ENCODE peak calls at places on chromosomes 13 and 19, in six cellular contexts. One of them, this sample, is unnamed.

GRCh38 chr13:20945952-20946383 is 43.4 kb upstream of the XPO4 start:
- DNase-seq in neural crest cell: no peak
- DNase-seq in GM20000: no peak
- DNase-seq in activated B cell treated with CpG ODN at 0.5 μM for 24 hours: no peak
- DNase-seq in gastrocnemius medialis: no peak
- DNase-seq in AG04450: no peak
- DNase-seq in this sample: no peak

GRCh38 chr19:46537136-46538097 is 41.8 kb upstream of the PNMA8B start:
- DNase-seq in activated B cell treated with CpG ODN at 0.5 μM for 24 hours: peak; percentile 57
- DNase-seq in gastrocnemius medialis: no peak
- DNase-seq in neural crest cell: peak; percentile 74
- DNase-seq in GM20000: peak; percentile 54
- DNase-seq in AG04450: no peak
- DNase-seq in this sample: peak; percentile 71

GRCh38 chr19:17794412-17794730 is 567 bp upstream of the B3GNT3 start:
- DNase-seq in gastrocnemius medialis: no peak
- DNase-seq in neural crest cell: no peak
- DNase-seq in activated B cell treated with CpG ODN at 0.5 μM for 24 hours: no peak
- DNase-seq in GM20000: no peak
- DNase-seq in AG04450: no peak
- DNase-seq in this sample: no peak

GRCh38 chr13:100040196-100040595 is 48.7 kb upstream of the PCCA start:
- DNase-seq in GM20000: no peak
- DNase-seq in AG04450: no peak
- DNase-seq in gastrocnemius medialis: no peak
- DNase-seq in neural crest cell: no peak
- DNase-seq in activated B cell treated with CpG ODN at 0.5 μM for 24 hours: no peak
- DNase-seq in this sample: no peak

GRCh38 chr19:33818426-33818825 is 21.8 kb downstream of the KCTD15 start:
- DNase-seq in activated B cell treated with CpG ODN at 0.5 μM for 24 hours: no peak
- DNase-seq in GM20000: peak; percentile 3
- DNase-seq in neural crest cell: no peak
- DNase-seq in AG04450: no peak
- DNase-seq in gastrocnemius medialis: no peak
- DNase-seq in this sample: no peak

GRCh38 chr19:47540748-47541147 is 25.9 kb upstream of the NAPA start:
- DNase-seq in AG04450: peak; percentile 11
- DNase-seq in gastrocnemius medialis: no peak
- DNase-seq in neural crest cell: no peak
- DNase-seq in GM20000: peak; percentile 55
- DNase-seq in activated B cell treated with CpG ODN at 0.5 μM for 24 hours: no peak
- DNase-seq in this sample: no peak

GRCh38 chr13:21657538-21657937 is 13.3 kb upstream of the FGF9 start:
- DNase-seq in GM20000: no peak
- DNase-seq in gastrocnemius medialis: no peak
- DNase-seq in AG04450: peak; percentile 50
- DNase-seq in activated B cell treated with CpG ODN at 0.5 μM for 24 hours: no peak
- DNase-seq in neural crest cell: no peak
- DNase-seq in this sample: no peak

GRCh38 chr19:16143399-16144215 is at the start of gene HSH2D:
- DNase-seq in AG04450: no peak
- DNase-seq in neural crest cell: no peak
- DNase-seq in activated B cell treated with CpG ODN at 0.5 μM for 24 hours: peak; percentile 82
- DNase-seq in GM20000: peak; percentile 77
- DNase-seq in gastrocnemius medialis: no peak
- DNase-seq in this sample: no peak

GRCh38 chr19:15239337-15239949 is 7.2 kb upstream of the EPHX3 start:
- DNase-seq in GM20000: no peak
- DNase-seq in gastrocnemius medialis: no peak
- DNase-seq in activated B cell treated with CpG ODN at 0.5 μM for 24 hours: no peak
- DNase-seq in AG04450: no peak
- DNase-seq in neural crest cell: no peak
- DNase-seq in this sample: no peak

GRCh38 chr19:16836115-16836905 is 7.1 kb downstream of the SIN3B start:
- DNase-seq in AG04450: no peak
- DNase-seq in activated B cell treated with CpG ODN at 0.5 μM for 24 hours: peak; percentile 29
- DNase-seq in gastrocnemius medialis: no peak
- DNase-seq in neural crest cell: no peak
- DNase-seq in GM20000: peak; percentile 76
- DNase-seq in this sample: no peak

GRCh38 chr19:54164369-54165068 is 5.0 kb upstream of the LENG1 start:
- DNase-seq in activated B cell treated with CpG ODN at 0.5 μM for 24 hours: no peak
- DNase-seq in AG04450: no peak
- DNase-seq in gastrocnemius medialis: no peak
- DNase-seq in GM20000: no peak
- DNase-seq in neural crest cell: peak; percentile 44
- DNase-seq in this sample: peak; percentile 52

GRCh38 chr13:43831088-43831487 is 44.3 kb upstream of the ENOX1 start:
- DNase-seq in gastrocnemius medialis: no peak
- DNase-seq in neural crest cell: no peak
- DNase-seq in AG04450: no peak
- DNase-seq in activated B cell treated with CpG ODN at 0.5 μM for 24 hours: no peak
- DNase-seq in GM20000: no peak
- DNase-seq in this sample: no peak

GRCh38 chr13:85266331-85266730 is 532.9 kb downstream of the SLITRK6 start:
- DNase-seq in AG04450: no peak
- DNase-seq in neural crest cell: no peak
- DNase-seq in GM20000: no peak
- DNase-seq in gastrocnemius medialis: no peak
- DNase-seq in activated B cell treated with CpG ODN at 0.5 μM for 24 hours: no peak
- DNase-seq in this sample: no peak

GRCh38 chr13:69319659-69320058 is 788.0 kb upstream of the ATXN8OS start:
- DNase-seq in GM20000: no peak
- DNase-seq in gastrocnemius medialis: no peak
- DNase-seq in neural crest cell: no peak
- DNase-seq in activated B cell treated with CpG ODN at 0.5 μM for 24 hours: no peak
- DNase-seq in AG04450: no peak
- DNase-seq in this sample: no peak

GRCh38 chr13:109789262-109789661 is 2.9 kb upstream of the IRS2 start:
- DNase-seq in GM20000: no peak
- DNase-seq in activated B cell treated with CpG ODN at 0.5 μM for 24 hours: no peak
- DNase-seq in AG04450: no peak
- DNase-seq in gastrocnemius medialis: no peak
- DNase-seq in neural crest cell: no peak
- DNase-seq in this sample: no peak

GRCh38 chr19:45733160-45733810 is at the start of gene MEIOSIN:
- DNase-seq in GM20000: no peak
- DNase-seq in neural crest cell: no peak
- DNase-seq in gastrocnemius medialis: no peak
- DNase-seq in AG04450: no peak
- DNase-seq in activated B cell treated with CpG ODN at 0.5 μM for 24 hours: no peak
- DNase-seq in this sample: no peak

GRCh38 chr19:1814833-1815604 is 2.9 kb upstream of the ATP8B3 start:
- DNase-seq in GM20000: no peak
- DNase-seq in activated B cell treated with CpG ODN at 0.5 μM for 24 hours: no peak
- DNase-seq in AG04450: no peak
- DNase-seq in neural crest cell: no peak
- DNase-seq in gastrocnemius medialis: no peak
- DNase-seq in this sample: no peak

GRCh38 chr19:39415111-39416046 is 2.9 kb downstream of the PLEKHG2 start:
- DNase-seq in gastrocnemius medialis: no peak
- DNase-seq in AG04450: no peak
- DNase-seq in neural crest cell: no peak
- DNase-seq in activated B cell treated with CpG ODN at 0.5 μM for 24 hours: no peak
- DNase-seq in GM20000: no peak
- DNase-seq in this sample: no peak
- TF ChIP-seq CTCF in gastrocnemius medialis: no peak
- TF ChIP-seq CTCF in AG04450: peak; percentile 4
- TF ChIP-seq CTCF in neural crest cell: no peak
- TF ChIP-seq CTCF in activated B cell treated with CpG ODN at 0.5 μM for 24 hours: no peak
- TF ChIP-seq CTCF in GM20000: no peak
- TF ChIP-seq CTCF in this sample: no peak

DNA sequence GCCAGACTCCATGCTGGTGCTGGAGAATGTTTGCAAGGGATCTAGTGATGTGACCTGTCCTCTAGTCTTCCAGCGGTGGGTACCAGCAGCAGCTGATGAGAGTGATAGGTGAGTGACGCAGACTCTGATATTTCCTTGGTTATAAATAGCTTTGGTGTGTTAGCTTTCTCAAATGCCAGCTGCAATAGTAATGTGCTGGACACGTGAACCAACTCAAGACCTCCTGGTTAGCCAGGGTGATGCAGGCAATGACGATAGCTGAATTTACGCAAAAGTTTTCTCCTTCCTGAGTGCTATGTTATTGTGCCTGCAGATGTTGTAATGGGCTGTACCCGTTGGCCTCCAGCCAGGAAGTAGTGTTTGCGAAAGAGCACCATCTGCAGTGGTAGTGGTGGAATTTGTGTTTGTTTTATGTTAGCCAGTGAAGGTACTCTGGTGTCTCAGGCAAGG is 129.5 kb downstream of the CYSLTR2 start:
- DNase-seq in gastrocnemius medialis: peak; percentile 30
- DNase-seq in AG04450: peak; percentile 99
- DNase-seq in activated B cell treated with CpG ODN at 0.5 μM for 24 hours: no peak
- DNase-seq in neural crest cell: no peak
- DNase-seq in GM20000: no peak
- DNase-seq in this sample: no peak
- TF ChIP-seq CTCF in gastrocnemius medialis: no peak
- TF ChIP-seq CTCF in AG04450: peak; percentile 15
- TF ChIP-seq CTCF in activated B cell treated with CpG ODN at 0.5 μM for 24 hours: no peak
- TF ChIP-seq CTCF in neural crest cell: no peak
- TF ChIP-seq CTCF in GM20000: no peak
- TF ChIP-seq CTCF in this sample: no peak

GRCh38 chr13:30928971-30929370 is 3.5 kb upstream of the TEX26 start:
- DNase-seq in neural crest cell: no peak
- DNase-seq in gastrocnemius medialis: no peak
- DNase-seq in GM20000: no peak
- DNase-seq in AG04450: no peak
- DNase-seq in activated B cell treated with CpG ODN at 0.5 μM for 24 hours: no peak
- DNase-seq in this sample: no peak

GRCh38 chr13:30934803-30935202 is 2.3 kb downstream of the TEX26 start:
- DNase-seq in activated B cell treated with CpG ODN at 0.5 μM for 24 hours: no peak
- DNase-seq in neural crest cell: no peak
- DNase-seq in GM20000: no peak
- DNase-seq in AG04450: no peak
- DNase-seq in gastrocnemius medialis: no peak
- DNase-seq in this sample: no peak

GRCh38 chr13:30934381-30934780 is 1.9 kb downstream of the TEX26 start:
- DNase-seq in activated B cell treated with CpG ODN at 0.5 μM for 24 hours: no peak
- DNase-seq in gastrocnemius medialis: no peak
- DNase-seq in neural crest cell: no peak
- DNase-seq in GM20000: no peak
- DNase-seq in AG04450: no peak
- DNase-seq in this sample: no peak

GRCh38 chr13:30933334-30933681 is 852 bp downstream of the TEX26 start:
- DNase-seq in GM20000: no peak
- DNase-seq in AG04450: no peak
- DNase-seq in gastrocnemius medialis: no peak
- DNase-seq in activated B cell treated with CpG ODN at 0.5 μM for 24 hours: no peak
- DNase-seq in neural crest cell: no peak
- DNase-seq in this sample: no peak

GRCh38 chr13:30932481-30933333 is at the start of gene TEX26:
- DNase-seq in GM20000: no peak
- DNase-seq in AG04450: no peak
- DNase-seq in gastrocnemius medialis: no peak
- DNase-seq in neural crest cell: peak; percentile 54
- DNase-seq in activated B cell treated with CpG ODN at 0.5 μM for 24 hours: no peak
- DNase-seq in this sample: no peak
- TF ChIP-seq CTCF in GM20000: no peak
- TF ChIP-seq CTCF in AG04450: peak; percentile 45
- TF ChIP-seq CTCF in gastrocnemius medialis: no peak
- TF ChIP-seq CTCF in neural crest cell: no peak
- TF ChIP-seq CTCF in activated B cell treated with CpG ODN at 0.5 μM for 24 hours: no peak
- TF ChIP-seq CTCF in this sample: no peak

DNA sequence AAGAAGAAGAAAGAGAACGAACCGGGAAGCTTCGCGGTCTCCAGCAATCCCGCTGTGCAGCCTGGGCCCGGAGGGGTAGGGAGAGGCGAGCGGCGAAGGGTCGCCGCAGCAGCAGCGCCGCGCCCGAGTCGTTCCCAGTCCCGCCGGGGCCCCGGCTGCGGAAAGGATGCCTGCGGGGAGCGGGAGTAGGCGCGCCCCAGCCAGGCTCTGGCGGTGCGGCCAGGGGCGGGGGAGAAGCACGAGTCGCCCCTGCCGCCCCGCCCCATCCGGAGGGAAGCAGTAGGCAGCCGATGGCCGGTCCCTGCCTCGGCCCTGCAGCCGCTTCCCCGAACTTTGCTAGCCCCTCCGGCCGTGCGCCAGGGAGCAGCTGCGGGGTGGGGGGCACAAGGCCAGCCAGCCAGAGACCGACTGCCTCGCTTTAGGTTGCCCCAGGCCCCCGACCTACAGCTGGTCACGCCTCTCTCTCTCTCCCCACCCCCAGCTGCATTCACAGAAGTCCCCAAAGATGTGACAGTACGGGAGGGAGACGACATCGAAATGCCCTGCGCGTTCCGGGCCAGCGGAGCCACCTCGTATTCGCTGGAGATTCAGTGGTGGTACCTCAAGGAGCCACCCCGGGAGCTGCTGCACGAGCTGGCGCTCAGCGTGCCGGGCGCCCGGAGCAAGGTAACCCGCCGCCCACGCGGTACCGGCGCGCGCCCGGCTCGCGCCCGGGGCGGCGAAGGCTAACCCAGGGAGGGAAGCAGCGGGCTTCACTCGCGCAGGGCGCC is 1.1 kb downstream of the VSTM2B start:
- DNase-seq in neural crest cell: no peak
- DNase-seq in AG04450: no peak
- DNase-seq in gastrocnemius medialis: no peak
- DNase-seq in activated B cell treated with CpG ODN at 0.5 μM for 24 hours: no peak
- DNase-seq in GM20000: peak; percentile 69
- DNase-seq in this sample: no peak
- TF ChIP-seq CTCF in neural crest cell: no peak
- TF ChIP-seq CTCF in AG04450: no peak
- TF ChIP-seq CTCF in gastrocnemius medialis: no peak
- TF ChIP-seq CTCF in activated B cell treated with CpG ODN at 0.5 μM for 24 hours: no peak
- TF ChIP-seq CTCF in GM20000: no peak
- TF ChIP-seq CTCF in this sample: no peak

GRCh38 chr13:77274126-77274525 is 52.8 kb downstream of the MYCBP2 start:
- DNase-seq in activated B cell treated with CpG ODN at 0.5 μM for 24 hours: no peak
- DNase-seq in GM20000: no peak
- DNase-seq in AG04450: no peak
- DNase-seq in neural crest cell: no peak
- DNase-seq in gastrocnemius medialis: no peak
- DNase-seq in this sample: no peak
- TF ChIP-seq CTCF in activated B cell treated with CpG ODN at 0.5 μM for 24 hours: no peak
- TF ChIP-seq CTCF in GM20000: no peak
- TF ChIP-seq CTCF in AG04450: no peak
- TF ChIP-seq CTCF in neural crest cell: no peak
- TF ChIP-seq CTCF in gastrocnemius medialis: no peak
- TF ChIP-seq CTCF in this sample: no peak